ENCODE peak calls at places on chromosomes 6 and 20, in seven cellular contexts. One of them, this sample, is unnamed.

GRCh38 chr6:45961125-45961524 is 54.5 kb downstream of the CLIC5 start:
- DNase-seq in AG20443: no peak
- DNase-seq in MV-4-11: no peak
- DNase-seq in astrocyte of the cerebellum: no peak
- DNase-seq in stimulated activated CD4-positive, alpha-beta T cell treated with anti-CD3 and anti-CD28 coated beads, Interleukin-1b, Interleukin-23, amount 100 ng/mL, for 24 hours: no peak
- DNase-seq in GM03348: peak
- DNase-seq in activated naive CD8-positive, alpha-beta T cell treated with anti-CD3 and anti-CD28 coated beads for 36 hours: no peak
- DNase-seq in this sample: no peak

GRCh38 chr6:125867483-125867935 is 76.7 kb downstream of the NCOA7 start:
- DNase-seq in AG20443: peak
- DNase-seq in MV-4-11: no peak
- DNase-seq in GM03348: peak
- DNase-seq in stimulated activated CD4-positive, alpha-beta T cell treated with anti-CD3 and anti-CD28 coated beads, Interleukin-1b, Interleukin-23, amount 100 ng/mL, for 24 hours: no peak
- DNase-seq in activated naive CD8-positive, alpha-beta T cell treated with anti-CD3 and anti-CD28 coated beads for 36 hours: no peak
- DNase-seq in astrocyte of the cerebellum: peak
- DNase-seq in this sample: no peak

GRCh38 chr6:16964553-16965499 is 137.0 kb upstream of the STMND1 start:
- DNase-seq in astrocyte of the cerebellum: peak
- DNase-seq in MV-4-11: peak
- DNase-seq in stimulated activated CD4-positive, alpha-beta T cell treated with anti-CD3 and anti-CD28 coated beads, Interleukin-1b, Interleukin-23, amount 100 ng/mL, for 24 hours: peak
- DNase-seq in GM03348: peak
- DNase-seq in AG20443: peak
- DNase-seq in activated naive CD8-positive, alpha-beta T cell treated with anti-CD3 and anti-CD28 coated beads for 36 hours: peak
- DNase-seq in this sample: peak

GRCh38 chr6:130158548-130158947 is 64.2 kb downstream of the SAMD3 start:
- DNase-seq in AG20443: no peak
- DNase-seq in stimulated activated CD4-positive, alpha-beta T cell treated with anti-CD3 and anti-CD28 coated beads, Interleukin-1b, Interleukin-23, amount 100 ng/mL, for 24 hours: no peak
- DNase-seq in astrocyte of the cerebellum: no peak
- DNase-seq in GM03348: no peak
- DNase-seq in MV-4-11: no peak
- DNase-seq in activated naive CD8-positive, alpha-beta T cell treated with anti-CD3 and anti-CD28 coated beads for 36 hours: no peak
- DNase-seq in this sample: no peak

GRCh38 chr20:39893013-39893685 is 795.9 kb downstream of the MAFB start:
- DNase-seq in GM03348: peak
- DNase-seq in stimulated activated CD4-positive, alpha-beta T cell treated with anti-CD3 and anti-CD28 coated beads, Interleukin-1b, Interleukin-23, amount 100 ng/mL, for 24 hours: no peak
- DNase-seq in MV-4-11: no peak
- DNase-seq in AG20443: peak
- DNase-seq in activated naive CD8-positive, alpha-beta T cell treated with anti-CD3 and anti-CD28 coated beads for 36 hours: no peak
- DNase-seq in astrocyte of the cerebellum: peak
- DNase-seq in this sample: no peak

GRCh38 chr20:49801882-49802281 is 10.7 kb upstream of the SLC9A8 start:
- DNase-seq in stimulated activated CD4-positive, alpha-beta T cell treated with anti-CD3 and anti-CD28 coated beads, Interleukin-1b, Interleukin-23, amount 100 ng/mL, for 24 hours: no peak
- DNase-seq in GM03348: no peak
- DNase-seq in MV-4-11: no peak
- DNase-seq in astrocyte of the cerebellum: no peak
- DNase-seq in activated naive CD8-positive, alpha-beta T cell treated with anti-CD3 and anti-CD28 coated beads for 36 hours: no peak
- DNase-seq in AG20443: no peak
- DNase-seq in this sample: no peak

GRCh38 chr6:25637946-25638345 is 14.1 kb upstream of the SCGN start:
- DNase-seq in astrocyte of the cerebellum: no peak
- DNase-seq in GM03348: no peak
- DNase-seq in MV-4-11: no peak
- DNase-seq in activated naive CD8-positive, alpha-beta T cell treated with anti-CD3 and anti-CD28 coated beads for 36 hours: no peak
- DNase-seq in AG20443: no peak
- DNase-seq in stimulated activated CD4-positive, alpha-beta T cell treated with anti-CD3 and anti-CD28 coated beads, Interleukin-1b, Interleukin-23, amount 100 ng/mL, for 24 hours: no peak
- DNase-seq in this sample: no peak

GRCh38 chr6:14676084-14676483 is 558.5 kb downstream of the CD83 start:
- DNase-seq in GM03348: peak
- DNase-seq in AG20443: peak
- DNase-seq in MV-4-11: no peak
- DNase-seq in stimulated activated CD4-positive, alpha-beta T cell treated with anti-CD3 and anti-CD28 coated beads, Interleukin-1b, Interleukin-23, amount 100 ng/mL, for 24 hours: no peak
- DNase-seq in astrocyte of the cerebellum: no peak
- DNase-seq in activated naive CD8-positive, alpha-beta T cell treated with anti-CD3 and anti-CD28 coated beads for 36 hours: no peak
- DNase-seq in this sample: no peak

GRCh38 chr20:11232896-11233295 is 559.1 kb upstream of the JAG1 start:
- DNase-seq in stimulated activated CD4-positive, alpha-beta T cell treated with anti-CD3 and anti-CD28 coated beads, Interleukin-1b, Interleukin-23, amount 100 ng/mL, for 24 hours: no peak
- DNase-seq in AG20443: no peak
- DNase-seq in GM03348: no peak
- DNase-seq in astrocyte of the cerebellum: no peak
- DNase-seq in activated naive CD8-positive, alpha-beta T cell treated with anti-CD3 and anti-CD28 coated beads for 36 hours: no peak
- DNase-seq in MV-4-11: no peak
- DNase-seq in this sample: no peak

GRCh38 chr20:19934792-19935491 is 82.2 kb upstream of the NAA20 start:
- DNase-seq in GM03348: no peak
- DNase-seq in astrocyte of the cerebellum: no peak
- DNase-seq in stimulated activated CD4-positive, alpha-beta T cell treated with anti-CD3 and anti-CD28 coated beads, Interleukin-1b, Interleukin-23, amount 100 ng/mL, for 24 hours: no peak
- DNase-seq in AG20443: no peak
- DNase-seq in MV-4-11: peak
- DNase-seq in activated naive CD8-positive, alpha-beta T cell treated with anti-CD3 and anti-CD28 coated beads for 36 hours: no peak
- DNase-seq in this sample: no peak

GRCh38 chr20:57561356-57562279 is 708 bp downstream of the PCK1 start:
- DNase-seq in MV-4-11: no peak
- DNase-seq in stimulated activated CD4-positive, alpha-beta T cell treated with anti-CD3 and anti-CD28 coated beads, Interleukin-1b, Interleukin-23, amount 100 ng/mL, for 24 hours: no peak
- DNase-seq in AG20443: no peak
- DNase-seq in GM03348: no peak
- DNase-seq in activated naive CD8-positive, alpha-beta T cell treated with anti-CD3 and anti-CD28 coated beads for 36 hours: no peak
- DNase-seq in astrocyte of the cerebellum: no peak
- DNase-seq in this sample: no peak

GRCh38 chr6:134373282-134373922 is 55.5 kb upstream of the SGK1 start:
- DNase-seq in MV-4-11: peak
- DNase-seq in GM03348: peak
- DNase-seq in astrocyte of the cerebellum: peak
- DNase-seq in stimulated activated CD4-positive, alpha-beta T cell treated with anti-CD3 and anti-CD28 coated beads, Interleukin-1b, Interleukin-23, amount 100 ng/mL, for 24 hours: no peak
- DNase-seq in AG20443: peak
- DNase-seq in activated naive CD8-positive, alpha-beta T cell treated with anti-CD3 and anti-CD28 coated beads for 36 hours: no peak
- DNase-seq in this sample: no peak

GRCh38 chr20:57509665-57510237 is 15.2 kb downstream of the CTCFL start:
- DNase-seq in activated naive CD8-positive, alpha-beta T cell treated with anti-CD3 and anti-CD28 coated beads for 36 hours: no peak
- DNase-seq in AG20443: peak
- DNase-seq in astrocyte of the cerebellum: no peak
- DNase-seq in MV-4-11: peak
- DNase-seq in GM03348: peak
- DNase-seq in stimulated activated CD4-positive, alpha-beta T cell treated with anti-CD3 and anti-CD28 coated beads, Interleukin-1b, Interleukin-23, amount 100 ng/mL, for 24 hours: no peak
- DNase-seq in this sample: no peak

GRCh38 chr20:51610111-51610510 is 67.6 kb upstream of the NFATC2 start:
- DNase-seq in GM03348: no peak
- DNase-seq in astrocyte of the cerebellum: no peak
- DNase-seq in stimulated activated CD4-positive, alpha-beta T cell treated with anti-CD3 and anti-CD28 coated beads, Interleukin-1b, Interleukin-23, amount 100 ng/mL, for 24 hours: no peak
- DNase-seq in MV-4-11: no peak
- DNase-seq in AG20443: no peak
- DNase-seq in activated naive CD8-positive, alpha-beta T cell treated with anti-CD3 and anti-CD28 coated beads for 36 hours: no peak
- DNase-seq in this sample: no peak

GRCh38 chr6:152267967-152268845 is 369.0 kb downstream of the SYNE1 start:
- DNase-seq in stimulated activated CD4-positive, alpha-beta T cell treated with anti-CD3 and anti-CD28 coated beads, Interleukin-1b, Interleukin-23, amount 100 ng/mL, for 24 hours: no peak
- DNase-seq in AG20443: peak
- DNase-seq in activated naive CD8-positive, alpha-beta T cell treated with anti-CD3 and anti-CD28 coated beads for 36 hours: no peak
- DNase-seq in astrocyte of the cerebellum: no peak
- DNase-seq in MV-4-11: no peak
- DNase-seq in GM03348: peak
- DNase-seq in this sample: no peak

GRCh38 chr6:128005009-128005408 is 104.2 kb upstream of the THEMIS start:
- DNase-seq in AG20443: no peak
- DNase-seq in stimulated activated CD4-positive, alpha-beta T cell treated with anti-CD3 and anti-CD28 coated beads, Interleukin-1b, Interleukin-23, amount 100 ng/mL, for 24 hours: no peak
- DNase-seq in astrocyte of the cerebellum: no peak
- DNase-seq in GM03348: no peak
- DNase-seq in MV-4-11: no peak
- DNase-seq in activated naive CD8-positive, alpha-beta T cell treated with anti-CD3 and anti-CD28 coated beads for 36 hours: no peak
- DNase-seq in this sample: no peak

GRCh38 chr20:32510601-32511357 is 74.4 kb downstream of the NOL4L start:
- DNase-seq in stimulated activated CD4-positive, alpha-beta T cell treated with anti-CD3 and anti-CD28 coated beads, Interleukin-1b, Interleukin-23, amount 100 ng/mL, for 24 hours: no peak
- DNase-seq in GM03348: no peak
- DNase-seq in activated naive CD8-positive, alpha-beta T cell treated with anti-CD3 and anti-CD28 coated beads for 36 hours: peak
- DNase-seq in AG20443: no peak
- DNase-seq in MV-4-11: no peak
- DNase-seq in astrocyte of the cerebellum: no peak
- DNase-seq in this sample: no peak

GRCh38 chr6:54428437-54428836 is 120.2 kb downstream of the TINAG start:
- DNase-seq in MV-4-11: no peak
- DNase-seq in astrocyte of the cerebellum: no peak
- DNase-seq in GM03348: no peak
- DNase-seq in AG20443: no peak
- DNase-seq in activated naive CD8-positive, alpha-beta T cell treated with anti-CD3 and anti-CD28 coated beads for 36 hours: no peak
- DNase-seq in stimulated activated CD4-positive, alpha-beta T cell treated with anti-CD3 and anti-CD28 coated beads, Interleukin-1b, Interleukin-23, amount 100 ng/mL, for 24 hours: no peak
- DNase-seq in this sample: no peak

GRCh38 chr6:81465859-81466258 is 286.6 kb downstream of the TENT5A start:
- DNase-seq in astrocyte of the cerebellum: no peak
- DNase-seq in MV-4-11: no peak
- DNase-seq in activated naive CD8-positive, alpha-beta T cell treated with anti-CD3 and anti-CD28 coated beads for 36 hours: no peak
- DNase-seq in GM03348: no peak
- DNase-seq in AG20443: peak
- DNase-seq in stimulated activated CD4-positive, alpha-beta T cell treated with anti-CD3 and anti-CD28 coated beads, Interleukin-1b, Interleukin-23, amount 100 ng/mL, for 24 hours: no peak
- DNase-seq in this sample: no peak

GRCh38 chr6:111788779-111789276 is 84.4 kb downstream of the FYN start:
- DNase-seq in AG20443: no peak
- DNase-seq in astrocyte of the cerebellum: no peak
- DNase-seq in GM03348: no peak
- DNase-seq in stimulated activated CD4-positive, alpha-beta T cell treated with anti-CD3 and anti-CD28 coated beads, Interleukin-1b, Interleukin-23, amount 100 ng/mL, for 24 hours: no peak
- DNase-seq in activated naive CD8-positive, alpha-beta T cell treated with anti-CD3 and anti-CD28 coated beads for 36 hours: no peak
- DNase-seq in MV-4-11: no peak
- DNase-seq in this sample: no peak

GRCh38 chr6:20400476-20401402 is 940 bp upstream of the E2F3 start:
- DNase-seq in stimulated activated CD4-positive, alpha-beta T cell treated with anti-CD3 and anti-CD28 coated beads, Interleukin-1b, Interleukin-23, amount 100 ng/mL, for 24 hours: peak
- DNase-seq in AG20443: peak
- DNase-seq in astrocyte of the cerebellum: no peak
- DNase-seq in activated naive CD8-positive, alpha-beta T cell treated with anti-CD3 and anti-CD28 coated beads for 36 hours: peak
- DNase-seq in GM03348: peak
- DNase-seq in MV-4-11: peak
- DNase-seq in this sample: no peak

GRCh38 chr6:90859612-90860011 is 272.7 kb upstream of the MAP3K7 start:
- DNase-seq in MV-4-11: no peak
- DNase-seq in stimulated activated CD4-positive, alpha-beta T cell treated with anti-CD3 and anti-CD28 coated beads, Interleukin-1b, Interleukin-23, amount 100 ng/mL, for 24 hours: no peak
- DNase-seq in astrocyte of the cerebellum: no peak
- DNase-seq in AG20443: no peak
- DNase-seq in GM03348: no peak
- DNase-seq in activated naive CD8-positive, alpha-beta T cell treated with anti-CD3 and anti-CD28 coated beads for 36 hours: no peak
- DNase-seq in this sample: no peak

GRCh38 chr20:46004813-46005505 is 3.7 kb upstream of the MMP9 start:
- DNase-seq in activated naive CD8-positive, alpha-beta T cell treated with anti-CD3 and anti-CD28 coated beads for 36 hours: no peak
- DNase-seq in stimulated activated CD4-positive, alpha-beta T cell treated with anti-CD3 and anti-CD28 coated beads, Interleukin-1b, Interleukin-23, amount 100 ng/mL, for 24 hours: no peak
- DNase-seq in AG20443: no peak
- DNase-seq in astrocyte of the cerebellum: no peak
- DNase-seq in GM03348: no peak
- DNase-seq in MV-4-11: peak
- DNase-seq in this sample: no peak

GRCh38 chr20:843908-844307 is 10.4 kb downstream of the FAM110A start:
- DNase-seq in GM03348: no peak
- DNase-seq in astrocyte of the cerebellum: no peak
- DNase-seq in MV-4-11: no peak
- DNase-seq in stimulated activated CD4-positive, alpha-beta T cell treated with anti-CD3 and anti-CD28 coated beads, Interleukin-1b, Interleukin-23, amount 100 ng/mL, for 24 hours: no peak
- DNase-seq in AG20443: no peak
- DNase-seq in activated naive CD8-positive, alpha-beta T cell treated with anti-CD3 and anti-CD28 coated beads for 36 hours: no peak
- DNase-seq in this sample: no peak

GRCh38 chr20:49319204-49319809 is 41.5 kb upstream of the ZNFX1 start:
- DNase-seq in MV-4-11: no peak
- DNase-seq in activated naive CD8-positive, alpha-beta T cell treated with anti-CD3 and anti-CD28 coated beads for 36 hours: no peak
- DNase-seq in stimulated activated CD4-positive, alpha-beta T cell treated with anti-CD3 and anti-CD28 coated beads, Interleukin-1b, Interleukin-23, amount 100 ng/mL, for 24 hours: no peak
- DNase-seq in AG20443: no peak
- DNase-seq in GM03348: no peak
- DNase-seq in astrocyte of the cerebellum: no peak
- DNase-seq in this sample: no peak

GRCh38 chr20:9838378-9839295 is at the start of gene PAK5:
- DNase-seq in GM03348: peak
- DNase-seq in AG20443: peak
- DNase-seq in activated naive CD8-positive, alpha-beta T cell treated with anti-CD3 and anti-CD28 coated beads for 36 hours: no peak
- DNase-seq in astrocyte of the cerebellum: peak
- DNase-seq in MV-4-11: peak
- DNase-seq in stimulated activated CD4-positive, alpha-beta T cell treated with anti-CD3 and anti-CD28 coated beads, Interleukin-1b, Interleukin-23, amount 100 ng/mL, for 24 hours: no peak
- DNase-seq in this sample: no peak

GRCh38 chr6:145442110-145442509 is 293.2 kb downstream of the EPM2A start:
- DNase-seq in astrocyte of the cerebellum: no peak
- DNase-seq in GM03348: no peak
- DNase-seq in AG20443: no peak
- DNase-seq in activated naive CD8-positive, alpha-beta T cell treated with anti-CD3 and anti-CD28 coated beads for 36 hours: no peak
- DNase-seq in stimulated activated CD4-positive, alpha-beta T cell treated with anti-CD3 and anti-CD28 coated beads, Interleukin-1b, Interleukin-23, amount 100 ng/mL, for 24 hours: no peak
- DNase-seq in MV-4-11: no peak
- DNase-seq in this sample: no peak

GRCh38 chr6:95601133-95601532 is 23.8 kb downstream of the MANEA start:
- DNase-seq in MV-4-11: no peak
- DNase-seq in GM03348: no peak
- DNase-seq in AG20443: no peak
- DNase-seq in activated naive CD8-positive, alpha-beta T cell treated with anti-CD3 and anti-CD28 coated beads for 36 hours: no peak
- DNase-seq in stimulated activated CD4-positive, alpha-beta T cell treated with anti-CD3 and anti-CD28 coated beads, Interleukin-1b, Interleukin-23, amount 100 ng/mL, for 24 hours: no peak
- DNase-seq in astrocyte of the cerebellum: no peak
- DNase-seq in this sample: no peak

GRCh38 chr6:153013438-153013837 is 10.9 kb upstream of the MTRF1L start:
- DNase-seq in astrocyte of the cerebellum: no peak
- DNase-seq in activated naive CD8-positive, alpha-beta T cell treated with anti-CD3 and anti-CD28 coated beads for 36 hours: no peak
- DNase-seq in MV-4-11: no peak
- DNase-seq in AG20443: no peak
- DNase-seq in GM03348: no peak
- DNase-seq in stimulated activated CD4-positive, alpha-beta T cell treated with anti-CD3 and anti-CD28 coated beads, Interleukin-1b, Interleukin-23, amount 100 ng/mL, for 24 hours: no peak
- DNase-seq in this sample: no peak

GRCh38 chr6:96784650-96785049 is 52.6 kb downstream of the GPR63 start:
- DNase-seq in activated naive CD8-positive, alpha-beta T cell treated with anti-CD3 and anti-CD28 coated beads for 36 hours: no peak
- DNase-seq in AG20443: no peak
- DNase-seq in MV-4-11: no peak
- DNase-seq in GM03348: no peak
- DNase-seq in astrocyte of the cerebellum: no peak
- DNase-seq in stimulated activated CD4-positive, alpha-beta T cell treated with anti-CD3 and anti-CD28 coated beads, Interleukin-1b, Interleukin-23, amount 100 ng/mL, for 24 hours: no peak
- DNase-seq in this sample: no peak

GRCh38 chr6:163585932-163586437 is 171.5 kb downstream of the QKI start:
- DNase-seq in astrocyte of the cerebellum: peak
- DNase-seq in activated naive CD8-positive, alpha-beta T cell treated with anti-CD3 and anti-CD28 coated beads for 36 hours: no peak
- DNase-seq in MV-4-11: peak
- DNase-seq in GM03348: peak
- DNase-seq in AG20443: peak
- DNase-seq in stimulated activated CD4-positive, alpha-beta T cell treated with anti-CD3 and anti-CD28 coated beads, Interleukin-1b, Interleukin-23, amount 100 ng/mL, for 24 hours: no peak
- DNase-seq in this sample: no peak

GRCh38 chr6:52409499-52409898 is 10.6 kb upstream of the EFHC1 start:
- DNase-seq in MV-4-11: peak
- DNase-seq in GM03348: no peak
- DNase-seq in AG20443: no peak
- DNase-seq in astrocyte of the cerebellum: no peak
- DNase-seq in activated naive CD8-positive, alpha-beta T cell treated with anti-CD3 and anti-CD28 coated beads for 36 hours: no peak
- DNase-seq in stimulated activated CD4-positive, alpha-beta T cell treated with anti-CD3 and anti-CD28 coated beads, Interleukin-1b, Interleukin-23, amount 100 ng/mL, for 24 hours: no peak
- DNase-seq in this sample: no peak

GRCh38 chr20:10357974-10358373 is 76.0 kb downstream of the MKKS start:
- DNase-seq in AG20443: no peak
- DNase-seq in stimulated activated CD4-positive, alpha-beta T cell treated with anti-CD3 and anti-CD28 coated beads, Interleukin-1b, Interleukin-23, amount 100 ng/mL, for 24 hours: no peak
- DNase-seq in GM03348: no peak
- DNase-seq in astrocyte of the cerebellum: no peak
- DNase-seq in MV-4-11: no peak
- DNase-seq in activated naive CD8-positive, alpha-beta T cell treated with anti-CD3 and anti-CD28 coated beads for 36 hours: no peak
- DNase-seq in this sample: no peak

GRCh38 chr6:67451874-67452273 is 1183.2 kb upstream of the ADGRB3 start:
- DNase-seq in AG20443: no peak
- DNase-seq in GM03348: no peak
- DNase-seq in activated naive CD8-positive, alpha-beta T cell treated with anti-CD3 and anti-CD28 coated beads for 36 hours: no peak
- DNase-seq in MV-4-11: no peak
- DNase-seq in stimulated activated CD4-positive, alpha-beta T cell treated with anti-CD3 and anti-CD28 coated beads, Interleukin-1b, Interleukin-23, amount 100 ng/mL, for 24 hours: no peak
- DNase-seq in astrocyte of the cerebellum: no peak
- DNase-seq in this sample: no peak

This sample was measured in activated CD8-positive, alpha-beta memory T cell treated with anti-CD3 and anti-CD28 coated beads for 48 hours.